ENCODE peak calls at places on chromosomes 4 and X, in ten cellular contexts. B, G, X, W, E, H, T, Q, P and J are unnamed samples.

GRCh38 chr4:94548571-94548970 is 96.8 kb downstream of the PDLIM5 start:
- DNase-seq in P (no peak), G (no peak), H (no peak), W (peak), B (no peak), T (peak), E (no peak), Q (peak), X (no peak), J (peak)

GRCh38 chr4:103915224-103915869 is 195.6 kb upstream of the TACR3 start:
- DNase-seq in E (no peak), X (no peak), P (no peak), T (peak), W (no peak), G (peak), H (no peak), B (no peak), Q (peak), J (no peak)

GRCh38 chr4:1593881-1594345 is 90.2 kb downstream of the FAM53A start:
- DNase-seq in G (no peak), B (no peak), P (no peak), X (no peak), T (no peak), Q (no peak), W (no peak), H (no peak), E (no peak), J (no peak)

GRCh38 chrX:107207089-107207488 is 678 bp downstream of the DNAAF6 start:
- DNase-seq in X (no peak), B (no peak), Q (no peak), G (no peak), E (no peak), T (no peak), P (no peak), W (no peak), H (no peak), J (no peak)

GRCh38 chr4:123361195-123361861 is 35.3 kb upstream of the SPRY1 start:
- DNase-seq in B (no peak), Q (peak), T (peak), H (no peak), G (no peak), X (no peak), E (no peak), P (no peak), W (peak), J (peak)

GRCh38 chr4:56995525-56995924 is 16.8 kb downstream of the POLR2B start:
- DNase-seq in W (peak), Q (no peak), E (no peak), H (no peak), B (no peak), T (peak), P (no peak), X (no peak), G (no peak), J (no peak)

GRCh38 chr4:76806336-76806735 is 91.6 kb downstream of the SOWAHB start:
- DNase-seq in Q (no peak), G (no peak), H (no peak), E (no peak), P (no peak), B (no peak), T (no peak), W (no peak), X (no peak), J (no peak)

GRCh38 chrX:28278236-28278635 is 297.0 kb upstream of the DCAF8L1 start:
- DNase-seq in G (no peak), H (no peak), T (no peak), W (no peak), E (no peak), Q (no peak), P (no peak), X (no peak), B (no peak), J (no peak)

GRCh38 chr4:57053508-57053907 is 56.7 kb downstream of the IGFBP7 start:
- DNase-seq in T (no peak), H (no peak), E (no peak), W (no peak), X (no peak), B (no peak), G (no peak), P (no peak), Q (peak), J (peak)

GRCh38 chr4:71189471-71189870 is 149.3 kb upstream of the SLC4A4 start:
- DNase-seq in Q (no peak), W (no peak), T (peak), P (no peak), X (no peak), G (no peak), E (no peak), H (no peak), B (no peak), J (no peak)

GRCh38 chr4:14906805-14907204 is 95.5 kb upstream of the CPEB2 start:
- DNase-seq in X (no peak), E (no peak), G (no peak), P (no peak), Q (peak), T (no peak), W (no peak), H (no peak), B (no peak), J (no peak)

GRCh38 chrX:155148724-155149537 is 67.3 kb upstream of the VBP1 start:
- DNase-seq in T (peak), B (peak), E (no peak), H (no peak), X (peak), Q (peak), W (no peak), G (peak), P (peak), J (no peak)

GRCh38 chr4:173415885-173416658 is 17.2 kb upstream of the SCRG1 start:
- DNase-seq in Q (peak), H (no peak), P (no peak), X (no peak), T (peak), W (no peak), G (no peak), B (no peak), E (no peak), J (no peak)

GRCh38 chrX:40094041-40094899 is 3.5 kb downstream of the BCOR start:
- DNase-seq in B (peak), T (peak), P (peak), G (no peak), W (no peak), X (no peak), H (no peak), E (no peak), Q (no peak), J (no peak)

GRCh38 chr4:186486172-186486571 is 69.2 kb downstream of the MTNR1A start:
- DNase-seq in Q (no peak), H (no peak), E (no peak), X (no peak), G (no peak), P (no peak), T (no peak), B (no peak), W (no peak), J (no peak)

GRCh38 chr4:44495136-44495535 is 46.5 kb upstream of the KCTD8 start:
- DNase-seq in H (no peak), B (no peak), T (no peak), X (no peak), P (no peak), W (no peak), G (no peak), Q (peak), E (no peak), J (peak)

GRCh38 chr4:102345795-102346100 is 466 bp upstream of the SLC39A8 start:
- DNase-seq in G (no peak), H (no peak), B (peak), T (peak), X (no peak), E (no peak), Q (peak), P (peak), W (no peak), J (no peak)

GRCh38 chr4:15912236-15912635 is 26.3 kb downstream of the FGFBP1 start:
- DNase-seq in T (no peak), Q (no peak), X (no peak), E (no peak), P (no peak), B (no peak), W (no peak), G (no peak), H (no peak), J (peak)

GRCh38 chrX:41634284-41634683 is 54.5 kb upstream of the GPR34 start:
- DNase-seq in T (no peak), B (no peak), Q (no peak), P (no peak), E (no peak), X (no peak), H (no peak), W (no peak), G (no peak), J (no peak)

GRCh38 chr4:52015366-52015765 is 4.8 kb downstream of the LRRC66 start:
- DNase-seq in W (no peak), E (no peak), T (no peak), G (no peak), B (no peak), H (no peak), Q (no peak), X (no peak), P (no peak), J (no peak)

GRCh38 chr4:185341841-185342240 is 53.9 kb downstream of the LRP2BP start:
- DNase-seq in W (no peak), T (no peak), X (no peak), B (no peak), G (no peak), Q (no peak), P (no peak), E (no peak), H (no peak), J (no peak)

GRCh38 chr4:127469575-127470289 is 163.0 kb upstream of the INTU start:
- DNase-seq in T (no peak), B (no peak), G (no peak), P (no peak), H (no peak), W (no peak), X (no peak), Q (no peak), E (no peak), J (no peak)

GRCh38 chr4:152640058-152640921 is 39.5 kb downstream of the TMEM154 start:
- DNase-seq in H (no peak), B (no peak), Q (no peak), E (no peak), T (peak), P (no peak), G (peak), X (no peak), W (no peak), J (no peak)

GRCh38 chrX:82658492-82658891 is 849.6 kb upstream of the POU3F4 start:
- DNase-seq in T (no peak), G (no peak), B (no peak), P (no peak), Q (no peak), H (no peak), E (no peak), W (no peak), X (no peak), J (no peak)

GRCh38 chr4:2745981-2746806 is 9.9 kb downstream of the TNIP2 start:
- DNase-seq in P (peak), H (peak), E (no peak), G (no peak), T (peak), X (no peak), B (peak), W (no peak), Q (peak), J (peak)

GRCh38 chrX:3286196-3286920 is 60.1 kb downstream of the MXRA5 start:
- DNase-seq in Q (peak), G (no peak), H (no peak), E (no peak), P (no peak), B (no peak), W (no peak), T (peak), X (no peak), J (no peak)

GRCh38 chr4:183909187-183909586 is 4.1 kb downstream of the STOX2 start:
- DNase-seq in X (no peak), B (no peak), H (no peak), E (no peak), P (no peak), G (no peak), T (no peak), Q (no peak), W (no peak), J (no peak)

GRCh38 chr4:42282081-42282901 is 115.0 kb upstream of the SHISA3 start:
- DNase-seq in B (no peak), X (peak), H (no peak), T (peak), P (peak), E (peak), Q (peak), G (peak), W (no peak), J (peak)

GRCh38 chr4:85147481-85148076 is 181.1 kb upstream of the WDFY3 start:
- DNase-seq in T (peak), Q (peak), E (peak), B (no peak), P (no peak), W (peak), H (no peak), G (peak), X (no peak), J (no peak)

GRCh38 chrX:74509989-74510388 is 88.7 kb downstream of the SLC16A2 start:
- DNase-seq in H (no peak), Q (no peak), T (no peak), W (no peak), X (no peak), P (no peak), G (no peak), E (no peak), B (no peak), J (no peak)

GRCh38 chrX:143570747-143571146 is 53.5 kb upstream of the SPANXN3 start:
- DNase-seq in Q (no peak), P (no peak), G (no peak), W (no peak), X (no peak), E (no peak), B (no peak), H (no peak), T (no peak), J (no peak)

GRCh38 chr4:115360441-115360840 is 247.0 kb upstream of the NDST4 start:
- DNase-seq in X (no peak), Q (peak), B (no peak), E (no peak), T (no peak), P (no peak), G (no peak), H (no peak), W (no peak), J (peak)

GRCh38 chr4:156512622-156513021 is 459.0 kb downstream of the PDGFC start:
- DNase-seq in X (no peak), Q (no peak), T (no peak), P (no peak), E (no peak), W (no peak), H (no peak), B (no peak), G (no peak), J (no peak)

GRCh38 chr4:93646225-93646930 is 182.2 kb upstream of the ATOH1 start:
- DNase-seq in P (no peak), Q (peak), B (no peak), G (no peak), W (no peak), X (no peak), H (no peak), E (no peak), T (no peak), J (peak)

GRCh38 chr4:38745881-38746280 is 36.9 kb downstream of the TLR10 start:
- DNase-seq in P (no peak), Q (no peak), E (no peak), B (no peak), X (no peak), T (no peak), W (no peak), G (no peak), H (no peak), J (no peak)

GRCh38 chr4:139786494-139787354 is 121.1 kb downstream of the MGST2 start:
- DNase-seq in W (no peak), Q (no peak), P (no peak), H (no peak), E (no peak), T (no peak), B (no peak), X (no peak), G (no peak), J (no peak)